ENCODE peak calls at places on chromosomes 7 and 10, in six cellular contexts. V is AG04450, L is IMR-90, R is coronary artery, J is lower lobe of right lung, X is suprapubic skin. B is an unnamed sample.

GRCh38 chr7:2645274-2645868 is 13.6 kb downstream of the TTYH3 start:
- DNase-seq in L (no peak), R (no peak), J (no peak), V (no peak), X (no peak), B (no peak)

GRCh38 chr7:74289660-74290589 is 718 bp downstream of the CLIP2 start:
- DNase-seq in R (no peak), V (no peak), L (no peak), X (peak), J (peak), B (no peak)

GRCh38 chr10:115827180-115827579 is 445.8 kb downstream of the GFRA1 start:
- DNase-seq in R (no peak), V (peak), J (no peak), X (no peak), L (peak), B (no peak)

GRCh38 chr7:18778594-18778993 is 283.0 kb downstream of the HDAC9 start:
- DNase-seq in R (no peak), X (no peak), V (no peak), J (no peak), L (peak), B (no peak)

GRCh38 chr10:104925232-104925851 is 284.3 kb downstream of the SORCS3 start:
- DNase-seq in L (no peak), V (no peak), X (no peak), R (no peak), J (no peak), B (no peak)

GRCh38 chr7:128923411-128923800 is 12.9 kb upstream of the KCP start:
- DNase-seq in L (no peak), V (no peak), R (peak), X (no peak), J (no peak), B (no peak)

GRCh38 chr10:87619705-87620104 is 40.0 kb upstream of the PAPSS2 start:
- DNase-seq in L (peak), V (peak), X (no peak), R (no peak), J (peak), B (no peak)

GRCh38 chr7:111174476-111174875 is 83.5 kb downstream of the LRRN3 start:
- DNase-seq in V (no peak), L (no peak), J (no peak), R (no peak), X (no peak), B (no peak)

GRCh38 chr7:84484502-84485079 is 290.0 kb upstream of the SEMA3A start:
- DNase-seq in R (no peak), X (no peak), J (no peak), V (no peak), L (peak), B (no peak)

GRCh38 chr7:97346349-97346748 is 228.9 kb downstream of the SDHAF3 start:
- DNase-seq in X (no peak), V (no peak), R (no peak), J (no peak), L (no peak), B (no peak)

GRCh38 chr10:97083228-97083860 is 102.4 kb downstream of the SLIT1 start:
- DNase-seq in V (no peak), R (no peak), J (no peak), L (no peak), X (no peak), B (no peak)

GRCh38 chr7:89837515-89837914 is 316.8 kb upstream of the STEAP1 start:
- DNase-seq in R (no peak), X (no peak), V (no peak), J (no peak), L (no peak), B (no peak)

GRCh38 chr10:59383436-59383835 is 21.1 kb upstream of the FAM13C start:
- DNase-seq in V (no peak), J (no peak), X (no peak), R (no peak), L (peak), B (no peak)

GRCh38 chr10:59382831-59383295 is 20.5 kb upstream of the FAM13C start:
- DNase-seq in X (no peak), J (no peak), V (peak), R (no peak), L (peak), B (no peak)

GRCh38 chr10:59384761-59385160 is 22.4 kb upstream of the FAM13C start:
- DNase-seq in V (no peak), L (peak), R (no peak), J (no peak), X (no peak), B (no peak)

GRCh38 chr10:59381687-59382086 is 19.3 kb upstream of the FAM13C start:
- DNase-seq in V (no peak), J (no peak), X (no peak), R (no peak), L (no peak), B (no peak)

GRCh38 chr10:59383908-59384307 is 21.6 kb upstream of the FAM13C start:
- DNase-seq in R (no peak), J (no peak), X (no peak), L (no peak), V (no peak), B (no peak)
- TF ChIP-seq CTCF in R (no peak), J (no peak), X (no peak), L (no peak), V (no peak), B (no peak)

GRCh38 chr10:235921-236320 is 100.7 kb downstream of the ZMYND11 start:
- DNase-seq in L (no peak), J (no peak), V (no peak), R (no peak), X (no peak), B (no peak)

GRCh38 chr10:234708-235406 is 99.6 kb downstream of the ZMYND11 start:
- DNase-seq in X (no peak), V (no peak), J (no peak), R (no peak), L (no peak), B (no peak)

GRCh38 chr10:244227-244626 is 109.0 kb downstream of the ZMYND11 start:
- DNase-seq in R (no peak), V (no peak), L (no peak), X (no peak), J (no peak), B (no peak)

GRCh38 chr10:241451-241850 is 106.2 kb downstream of the ZMYND11 start:
- DNase-seq in J (no peak), X (no peak), R (no peak), V (no peak), L (no peak), B (no peak)

GRCh38 chr10:239109-239508 is 103.9 kb downstream of the ZMYND11 start:
- DNase-seq in X (no peak), R (no peak), J (no peak), L (peak), V (no peak), B (no peak)
- TF ChIP-seq CTCF in X (no peak), R (no peak), J (no peak), L (no peak), V (no peak), B (no peak)

DNA sequence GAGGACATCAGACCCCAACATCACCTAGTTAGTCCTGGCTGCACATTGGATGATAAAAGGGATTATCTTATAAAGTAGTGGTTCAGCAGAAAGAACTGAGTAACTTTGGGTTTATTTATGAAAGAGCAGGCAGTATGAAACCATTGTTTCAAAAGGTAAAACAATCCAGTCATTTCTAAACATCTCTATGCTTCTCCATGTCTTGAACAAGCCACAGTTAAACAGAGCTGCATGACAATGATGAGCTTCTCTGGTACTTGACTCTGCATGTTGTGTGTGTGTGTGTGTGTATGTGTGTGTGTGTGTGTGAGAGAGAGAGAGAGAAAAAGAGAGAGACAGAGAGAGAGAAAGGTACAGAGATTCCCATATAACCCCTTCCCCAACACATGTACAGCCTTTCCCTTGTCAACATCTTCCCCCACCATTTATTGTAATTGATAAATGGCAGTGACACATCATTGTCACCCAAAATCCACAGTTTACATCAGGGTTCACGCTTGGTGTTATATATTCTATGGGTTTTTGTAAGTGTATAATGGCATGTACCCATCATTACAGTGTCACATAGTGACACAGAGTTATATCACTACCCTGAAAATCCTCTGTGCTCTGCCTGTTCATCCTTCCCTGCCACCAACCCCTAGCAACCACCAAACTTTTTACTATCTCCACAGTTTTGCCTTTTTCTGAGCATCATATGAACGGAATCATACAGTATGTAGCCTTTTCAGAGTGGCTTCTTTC is 32.8 kb upstream of the SLC18A3 start:
- DNase-seq in V (no peak), L (no peak), X (no peak), J (no peak), R (no peak), B (no peak)
- TF ChIP-seq CTCF in V (no peak), L (no peak), X (no peak), J (no peak), R (no peak), B (no peak)

GRCh38 chr10:52007091-52007490 is 307.0 kb upstream of the DKK1 start:
- DNase-seq in R (no peak), X (no peak), V (no peak), L (no peak), J (no peak), B (no peak)

GRCh38 chr10:51999089-51999488 is 299.7 kb upstream of the CSTF2T start:
- DNase-seq in X (no peak), L (no peak), R (no peak), V (no peak), J (no peak), B (no peak)

DNA sequence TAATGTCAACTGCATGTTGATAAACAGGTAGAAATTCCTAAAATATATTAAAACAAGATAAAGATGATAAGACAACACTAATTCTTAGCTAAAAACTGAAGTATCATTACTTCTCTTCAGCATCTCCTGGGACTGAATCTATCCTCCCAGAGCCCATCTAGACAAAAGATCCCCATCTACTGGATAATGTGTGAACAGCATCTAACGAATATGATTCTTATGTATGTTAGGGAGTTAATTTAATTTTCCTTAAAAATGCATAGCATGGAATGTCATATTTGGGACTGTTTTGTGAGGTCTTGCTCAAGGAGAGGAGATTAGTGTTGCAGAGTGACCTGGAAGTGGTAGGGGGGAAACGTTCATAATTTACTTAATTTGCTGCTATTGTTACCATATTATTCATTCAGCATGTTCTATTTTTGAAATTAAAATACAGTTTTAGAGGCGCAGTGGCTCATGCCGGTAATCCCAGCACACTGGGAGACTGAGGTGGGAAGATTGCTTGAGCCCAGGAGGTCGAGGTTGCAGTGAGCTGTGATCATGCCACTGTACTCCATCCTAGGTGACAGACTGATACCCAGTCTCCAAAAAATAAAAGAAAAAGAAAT is 305.1 kb upstream of the CSTF2T start:
- DNase-seq in V (peak), X (no peak), L (peak), R (no peak), J (no peak), B (no peak)
- TF ChIP-seq CTCF in V (peak), X (no peak), L (peak), R (peak), J (peak), B (peak)

GRCh38 chr10:45377858-45378257 is 3.8 kb downstream of the ALOX5 start:
- DNase-seq in J (no peak), V (no peak), X (no peak), L (no peak), R (no peak), B (no peak)
- TF ChIP-seq CTCF in J (no peak), V (no peak), X (no peak), L (no peak), R (no peak), B (no peak)

DNA sequence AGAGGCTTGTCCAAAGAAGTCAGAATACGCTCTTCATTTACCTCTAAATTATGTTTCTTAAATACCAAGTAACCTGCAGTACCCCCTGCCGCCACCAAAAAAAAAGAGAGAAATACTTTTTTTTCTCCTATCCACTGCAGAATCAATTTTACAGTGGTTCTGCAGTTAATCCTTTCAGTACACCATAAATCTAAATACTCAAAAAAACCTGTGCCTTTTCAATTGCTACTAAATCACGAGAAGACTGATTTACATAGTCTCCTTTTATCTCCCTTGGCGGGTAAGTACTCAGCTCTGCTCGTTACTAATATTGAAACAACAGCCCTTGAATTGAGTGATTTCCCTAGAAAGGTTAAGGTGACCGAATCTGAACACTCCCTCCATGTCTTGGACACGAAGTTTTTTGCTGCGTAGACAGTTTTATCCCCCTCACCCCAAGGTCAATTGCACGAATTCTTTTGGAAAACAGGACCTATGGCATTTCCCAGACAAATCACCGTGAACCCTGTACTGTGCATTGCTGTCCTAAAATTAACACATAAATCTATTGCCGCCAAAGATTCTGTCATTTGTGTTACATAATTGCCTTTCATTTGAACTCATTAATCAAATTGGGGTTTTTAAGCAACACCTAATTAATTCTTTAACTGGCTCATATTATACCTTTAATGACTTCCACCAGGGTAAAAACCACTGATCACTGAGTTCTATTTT is 517 bp upstream of the VIM start:
- DNase-seq in R (no peak), X (no peak), L (peak), J (no peak), V (no peak), B (no peak)
- TF ChIP-seq CTCF in R (peak), X (peak), L (peak), J (peak), V (peak), B (peak)

DNA sequence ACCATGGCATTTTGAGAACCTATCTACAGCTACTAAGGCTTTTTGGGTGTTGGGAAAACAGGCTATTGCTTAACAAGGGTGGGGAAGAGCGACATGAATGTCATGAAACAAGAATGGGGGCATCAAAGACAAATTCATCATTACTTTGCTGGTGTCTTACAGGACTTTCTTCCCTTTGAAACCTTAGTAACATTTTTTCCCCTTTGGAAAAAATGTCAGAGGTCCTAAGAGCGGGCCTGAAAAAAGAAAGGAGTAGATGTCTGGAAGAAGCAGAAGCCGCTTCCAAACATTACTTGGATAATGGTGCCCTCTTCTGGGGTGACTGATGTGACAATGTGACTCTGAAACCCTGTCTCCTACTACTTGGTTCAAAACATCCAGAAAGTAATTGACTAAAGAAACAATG is 3.8 kb upstream of the DDX50 start:
- DNase-seq in X (no peak), J (no peak), L (peak), R (no peak), V (peak), B (no peak)
- TF ChIP-seq CTCF in X (peak), J (peak), L (peak), R (peak), V (peak), B (peak)

DNA sequence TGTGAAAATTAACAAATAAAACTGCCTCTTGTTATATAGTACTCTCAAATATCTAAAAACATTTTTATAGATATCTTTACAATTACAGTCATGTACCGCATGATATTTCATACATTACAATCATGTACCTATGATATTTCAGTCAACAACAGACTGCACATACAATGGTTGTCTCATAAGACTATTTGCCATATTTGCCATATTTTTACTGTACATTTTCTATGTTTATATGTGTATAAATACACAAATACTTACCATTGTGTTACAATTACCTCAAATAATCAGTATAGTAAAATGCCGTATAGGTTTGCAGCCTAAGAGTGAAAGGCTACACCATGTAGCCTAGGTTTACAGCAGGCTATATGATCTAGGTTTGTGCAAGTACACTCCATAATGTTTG is 336.0 kb upstream of the PCDH15 start:
- DNase-seq in R (no peak), V (no peak), J (no peak), X (no peak), L (no peak), B (no peak)
- TF ChIP-seq CTCF in R (no peak), V (no peak), J (no peak), X (no peak), L (no peak), B (no peak)

GRCh38 chr7:130982160-130982638 is 248.2 kb upstream of the KLF14 start:
- DNase-seq in X (no peak), V (no peak), J (no peak), L (peak), R (no peak), B (no peak)
- TF ChIP-seq CTCF in X (peak), V (peak), J (peak), L (peak), R (no peak), B (peak)

B was measured in osteocyte.